ENCODE peak calls at places on chromosomes 11 and 22, in nine cellular contexts. L is AG10803, C is neural crest cell, G is retinal pigment epithelial cell, A is lung, D is HFF-Myc, W is tibial nerve, T is B cell, V is GM20000. O is an unnamed sample.
A peak's percentile ranks its signal among the peaks of the same experiment; 100 is the strongest.

GRCh38 chr11:60119708-60120107 is 31.2 kb downstream of the MS4A2 start:
- DNase-seq in V (no peak), C (no peak), L (no peak), A (no peak), D (no peak), T (peak; percentile 19), G (no peak), W (no peak), O (no peak)

GRCh38 chr11:86152901-86153300 is 84.0 kb upstream of the PICALM start:
- DNase-seq in G (no peak), A (no peak), L (no peak), W (no peak), V (no peak), C (no peak), T (no peak), D (no peak), O (no peak)

GRCh38 chr22:23786261-23786710 is 480 bp upstream of the SMARCB1 start:
- DNase-seq in A (no peak), G (no peak), C (no peak), V (no peak), L (peak; percentile 22), D (no peak), T (no peak), W (no peak), O (peak; percentile 13)

GRCh38 chr11:125401746-125402145 is 94.3 kb downstream of the FEZ1 start:
- DNase-seq in A (no peak), T (no peak), W (no peak), L (peak; percentile 37), C (no peak), G (peak; percentile 90), D (no peak), V (no peak), O (no peak)

GRCh38 chr11:783581-784015 is 6.3 kb downstream of the CEND1 start:
- DNase-seq in V (no peak), L (peak; percentile 90), A (peak; percentile 84), W (peak; percentile 52), C (peak; percentile 77), D (peak; percentile 85), G (peak; percentile 62), T (peak; percentile 63), O (peak; percentile 92)

GRCh38 chr11:101996106-101996505 is 51.1 kb upstream of the CFAP300 start:
- DNase-seq in G (no peak), W (no peak), L (no peak), A (no peak), V (no peak), D (no peak), C (no peak), T (no peak), O (no peak)

GRCh38 chr11:85941380-85941973 is 86.3 kb downstream of the CCDC83 start:
- DNase-seq in T (peak; percentile 9), W (peak; percentile 27), G (no peak), A (peak; percentile 53), D (no peak), C (peak; percentile 22), V (peak; percentile 65), L (peak; percentile 75), O (peak; percentile 54)

GRCh38 chr22:19756288-19757128 is 4.1 kb upstream of the TBX1 start:
- DNase-seq in C (no peak), T (peak; percentile 75), V (peak; percentile 90), A (peak; percentile 61), W (no peak), L (no peak), D (no peak), G (no peak), O (no peak)

GRCh38 chr11:69249641-69250502 is 44.1 kb upstream of the MYEOV start:
- DNase-seq in C (no peak), W (no peak), V (no peak), A (peak; percentile 70), L (peak; percentile 63), D (no peak), G (no peak), T (no peak), O (no peak)

GRCh38 chr11:76233936-76234703 is 27.8 kb upstream of the WNT11 start:
- DNase-seq in V (peak; percentile 66), W (peak; percentile 58), L (peak; percentile 31), D (no peak), A (peak; percentile 53), C (peak; percentile 27), G (no peak), T (peak; percentile 51), O (peak; percentile 40)

GRCh38 chr11:85076535-85077330 is 550.4 kb downstream of the DLG2 start:
- DNase-seq in V (no peak), W (no peak), A (no peak), T (no peak), G (peak; percentile 55), L (peak; percentile 49), D (no peak), C (no peak), O (no peak)

GRCh38 chr22:19988331-19988808 is 28.3 kb downstream of the ARVCF start:
- DNase-seq in T (no peak), G (no peak), A (no peak), C (no peak), L (no peak), D (no peak), W (no peak), V (no peak), O (no peak)

GRCh38 chr11:118921121-118921928 is 4.4 kb downstream of the BCL9L start:
- DNase-seq in W (peak; percentile 68), C (no peak), G (peak; percentile 82), L (peak; percentile 90), T (no peak), A (peak; percentile 85), V (no peak), D (no peak), O (no peak)

GRCh38 chr11:14015711-14016110 is 53.2 kb downstream of the SPON1 start:
- DNase-seq in W (no peak), V (no peak), D (no peak), L (peak; percentile 24), C (no peak), G (peak; percentile 54), A (no peak), T (no peak), O (no peak)

GRCh38 chr11:101334581-101334980 is 205.0 kb upstream of the PGR start:
- DNase-seq in W (no peak), A (no peak), G (no peak), V (no peak), D (no peak), T (no peak), L (no peak), C (no peak), O (no peak)

GRCh38 chr11:103530257-103530656 is 421.0 kb downstream of the DYNC2H1 start:
- DNase-seq in A (no peak), C (no peak), V (no peak), T (no peak), L (no peak), G (no peak), W (no peak), D (no peak), O (no peak)

GRCh38 chr11:125289419-125290088 is 125.0 kb downstream of the PKNOX2 start:
- DNase-seq in D (no peak), A (no peak), T (no peak), G (no peak), V (no peak), C (no peak), W (no peak), L (no peak), O (no peak)

GRCh38 chr11:20363500-20364411 is at the start of gene HTATIP2:
- DNase-seq in T (peak; percentile 85), D (no peak), V (peak; percentile 87), L (no peak), C (peak; percentile 26), G (no peak), A (peak; percentile 59), W (no peak), O (peak; percentile 54)

GRCh38 chr11:36363361-36364272 is 67.5 kb downstream of the PRR5L start:
- DNase-seq in A (no peak), G (no peak), T (no peak), W (no peak), D (no peak), C (no peak), V (no peak), L (no peak), O (no peak)

GRCh38 chr22:33772793-33773192 is 147.5 kb downstream of the LARGE1 start:
- DNase-seq in T (no peak), D (no peak), W (no peak), A (no peak), C (no peak), V (no peak), L (no peak), G (no peak), O (no peak)

DNA sequence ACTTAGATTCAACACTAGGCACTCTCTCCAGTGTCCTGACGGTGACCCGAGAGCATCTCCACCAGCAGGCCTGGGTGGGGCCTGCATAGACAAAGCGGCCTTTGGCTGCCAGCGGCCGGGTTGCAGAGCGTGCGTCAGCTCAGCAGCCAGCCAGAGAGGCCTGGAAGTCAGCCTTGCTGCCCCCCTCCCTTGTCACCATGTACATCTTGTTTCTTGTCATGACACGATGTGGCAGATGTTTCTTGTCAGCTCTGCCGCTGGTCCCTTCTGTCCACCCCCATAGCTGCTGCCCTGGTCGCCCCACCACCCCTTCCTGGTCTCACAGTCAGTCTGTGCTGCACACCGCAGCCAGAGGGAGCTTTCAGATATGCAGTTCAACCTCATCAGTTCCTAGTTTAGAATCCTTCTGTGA is 33.1 kb upstream of the CBX7 start:
- DNase-seq in C (peak; percentile 37), T (no peak), G (no peak), W (peak; percentile 42), A (peak; percentile 48), V (no peak), D (no peak), L (peak; percentile 92), O (no peak)
- TF ChIP-seq CTCF in C (no peak), T (no peak), G (no peak), W (peak; percentile 47), A (peak; percentile 16), V (peak; percentile 10), D (peak; percentile 16), L (peak; percentile 67), O (no peak)

DNA sequence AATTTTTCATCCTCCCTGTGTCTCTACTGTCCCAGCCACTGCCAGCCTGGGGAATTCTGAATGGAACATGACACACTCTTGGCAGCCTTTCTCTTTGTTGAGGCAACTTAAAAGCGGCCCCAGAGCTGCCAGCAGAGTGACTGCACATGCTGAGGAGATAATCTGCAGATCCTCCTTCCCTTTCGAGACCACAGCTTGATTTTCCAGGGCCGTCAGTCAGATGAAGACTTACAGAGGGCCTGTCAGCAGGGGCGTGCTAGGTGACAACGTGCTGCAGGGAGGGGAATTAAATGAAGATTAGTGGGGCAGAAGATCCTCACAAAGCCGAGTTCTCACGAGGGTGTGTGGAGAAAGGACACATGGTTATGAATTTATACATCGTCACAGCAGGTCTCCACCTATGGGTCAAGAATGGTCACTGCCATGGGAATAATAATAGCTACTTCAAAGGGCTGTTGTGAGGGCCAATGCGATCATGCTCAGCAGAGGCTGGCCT is 193.5 kb upstream of the PITPNB start:
- DNase-seq in T (no peak), W (peak; percentile 22), V (no peak), A (peak; percentile 34), D (peak; percentile 43), C (no peak), G (no peak), L (peak; percentile 75), O (no peak)
- TF ChIP-seq CTCF in T (no peak), W (no peak), V (peak; percentile 7), A (peak; percentile 22), D (peak; percentile 48), C (peak; percentile 62), G (peak; percentile 61), L (peak; percentile 58), O (peak; percentile 68)

GRCh38 chr11:17932472-17932871 is 80.4 kb downstream of the SERGEF start:
- DNase-seq in W (no peak), D (no peak), C (no peak), T (no peak), V (no peak), L (no peak), G (no peak), A (no peak), O (no peak)
- TF ChIP-seq CTCF in W (no peak), D (no peak), C (peak; percentile 29), T (no peak), V (no peak), L (no peak), G (peak; percentile 9), A (no peak), O (peak; percentile 18)

GRCh38 chr11:45847908-45848316 is 637 bp downstream of the CRY2 start:
- DNase-seq in C (peak; percentile 16), A (peak; percentile 63), L (peak; percentile 76), W (no peak), V (peak; percentile 50), G (no peak), T (peak; percentile 64), D (no peak), O (peak; percentile 28)
- TF ChIP-seq CTCF in C (no peak), A (no peak), L (peak; percentile 42), W (peak; percentile 13), V (no peak), G (peak; percentile 17), T (peak; percentile 26), D (no peak), O (peak; percentile 12)